ENCODE peak calls at places on chromosomes 3 and 15, in six cellular contexts. G, Z, P, S, E and K are unnamed samples.

GRCh38 chr3:65833761-65834505 is 204.8 kb downstream of the MAGI1 start:
- DNase-seq in E (no peak), P (no peak), S (no peak), Z (no peak), G (no peak), K (no peak)

GRCh38 chr3:30747771-30748281 is 141.4 kb downstream of the TGFBR2 start:
- DNase-seq in E (no peak), P (no peak), S (no peak), Z (no peak), G (peak), K (no peak)

GRCh38 chr15:49223536-49224274 is 53.7 kb downstream of the GALK2 start:
- DNase-seq in G (no peak), Z (no peak), E (no peak), S (no peak), P (no peak), K (no peak)

GRCh38 chr3:150365132-150365604 is 42.9 kb upstream of the TSC22D2 start:
- DNase-seq in S (no peak), P (no peak), Z (no peak), G (no peak), E (no peak), K (no peak)

GRCh38 chr3:11367116-11367781 is 95.1 kb downstream of the ATG7 start:
- DNase-seq in E (no peak), G (no peak), S (peak), P (peak), Z (no peak), K (no peak)

GRCh38 chr15:90099072-90099867 is 3.0 kb downstream of the IDH2 start:
- DNase-seq in E (peak), S (no peak), Z (peak), G (no peak), P (no peak), K (no peak)

GRCh38 chr15:65184305-65184943 is 718 bp downstream of the CLPX start:
- DNase-seq in P (peak), G (peak), E (peak), S (peak), Z (peak), K (no peak)

GRCh38 chr3:15647629-15648167 is 46.2 kb downstream of the BTD start:
- DNase-seq in S (no peak), E (no peak), P (no peak), Z (peak), G (no peak), K (no peak)

GRCh38 chr3:15443826-15444524 is 16.6 kb downstream of the EAF1 start:
- DNase-seq in E (no peak), Z (no peak), S (no peak), G (no peak), P (peak), K (no peak)

GRCh38 chr3:190192807-190193206 is 72.1 kb upstream of the P3H2 start:
- DNase-seq in G (no peak), P (no peak), E (no peak), Z (no peak), S (no peak), K (no peak)

GRCh38 chr3:65883614-65884013 is 155.1 kb downstream of the MAGI1 start:
- DNase-seq in P (no peak), E (no peak), G (no peak), S (no peak), Z (no peak), K (no peak)

GRCh38 chr3:186254676-186255665 is 107.1 kb downstream of the DGKG start:
- DNase-seq in G (no peak), Z (no peak), P (no peak), S (no peak), E (peak), K (no peak)

GRCh38 chr15:28984421-28985375 is 98.9 kb downstream of the APBA2 start:
- DNase-seq in P (no peak), G (peak), E (no peak), Z (peak), S (no peak), K (no peak)

GRCh38 chr3:82133070-82133606 is 371.7 kb upstream of the GBE1 start:
- DNase-seq in Z (peak), S (peak), G (peak), E (peak), P (peak), K (no peak)

GRCh38 chr3:62214850-62215249 is 158.5 kb downstream of the FEZF2 start:
- DNase-seq in S (no peak), G (no peak), E (no peak), P (no peak), Z (no peak), K (no peak)

GRCh38 chr3:36135863-36136262 is 244.4 kb upstream of the STAC start:
- DNase-seq in G (no peak), E (no peak), S (no peak), P (no peak), Z (no peak), K (no peak)

GRCh38 chr3:9316881-9317341 is 45.9 kb upstream of the THUMPD3 start:
- DNase-seq in Z (no peak), G (no peak), E (no peak), P (peak), S (peak), K (no peak)

GRCh38 chr15:52464478-52464877 is 64.2 kb downstream of the MYO5A start:
- DNase-seq in Z (no peak), S (no peak), G (no peak), P (no peak), E (no peak), K (no peak)

GRCh38 chr3:85570819-85571218 is 612.0 kb downstream of the CADM2 start:
- DNase-seq in S (no peak), P (no peak), Z (no peak), E (no peak), G (no peak), K (no peak)

GRCh38 chr15:60363024-60363674 is 34.6 kb downstream of the ANXA2 start:
- DNase-seq in S (no peak), E (no peak), Z (no peak), G (peak), P (no peak), K (no peak)

GRCh38 chr15:81529444-81529950 is 155.5 kb upstream of the TMC3 start:
- DNase-seq in E (no peak), G (no peak), S (no peak), P (no peak), Z (no peak), K (no peak)

GRCh38 chr15:50884583-50884982 is 23.9 kb upstream of the AP4E1 start:
- DNase-seq in P (no peak), E (no peak), Z (no peak), G (no peak), S (no peak), K (no peak)

GRCh38 chr3:157282261-157283191 is 122.6 kb upstream of the CCNL1 start:
- DNase-seq in P (peak), E (no peak), Z (no peak), S (peak), G (no peak), K (peak)

GRCh38 chr15:62850791-62851291 is 191.7 kb upstream of the TPM1 start:
- DNase-seq in S (no peak), G (peak), E (no peak), P (no peak), Z (no peak), K (no peak)

GRCh38 chr3:28467414-28467813 is 118.8 kb upstream of the AZI2 start:
- DNase-seq in E (no peak), G (no peak), P (no peak), Z (no peak), S (no peak), K (no peak)

GRCh38 chr3:101842935-101843330 is 6.4 kb upstream of the NFKBIZ start:
- DNase-seq in S (no peak), G (no peak), Z (no peak), P (no peak), E (no peak), K (no peak)

GRCh38 chr3:136604961-136605360 is 147.2 kb downstream of the STAG1 start:
- DNase-seq in S (no peak), P (no peak), E (no peak), Z (no peak), G (no peak), K (no peak)

GRCh38 chr15:66765478-66766281 is 63.6 kb downstream of the SMAD6 start:
- DNase-seq in G (no peak), P (peak), S (no peak), E (peak), Z (no peak), K (no peak)

GRCh38 chr3:183486472-183486871 is 58.1 kb upstream of the MCF2L2 start:
- DNase-seq in G (no peak), Z (no peak), P (no peak), E (no peak), S (no peak), K (peak)

GRCh38 chr3:9028134-9028533 is 64.9 kb upstream of the RAD18 start:
- DNase-seq in E (no peak), Z (no peak), P (peak), G (no peak), S (peak), K (peak)

GRCh38 chr3:52213005-52213404 is 12.4 kb downstream of the TLR9 start:
- DNase-seq in Z (no peak), S (no peak), E (no peak), G (no peak), P (no peak), K (no peak)

GRCh38 chr3:31918179-31919165 is 62.6 kb downstream of the OSBPL10 start:
- DNase-seq in G (no peak), E (no peak), S (no peak), Z (no peak), P (no peak), K (no peak)

GRCh38 chr15:59999064-59999377 is 5.1 kb upstream of the FOXB1 start:
- DNase-seq in Z (no peak), P (no peak), S (no peak), G (no peak), E (no peak), K (no peak)

GRCh38 chr15:62909257-62909656 is 133.3 kb upstream of the TPM1 start:
- DNase-seq in Z (no peak), S (no peak), E (no peak), P (no peak), G (no peak), K (no peak)

GRCh38 chr15:94470492-94470891 is 239.1 kb downstream of the MCTP2 start:
- DNase-seq in E (no peak), Z (no peak), S (no peak), G (no peak), P (no peak), K (no peak)
- H3K4me3 ChIP-seq in E (no peak), Z (no peak), S (no peak), G (no peak), P (no peak), K (no peak)

GRCh38 chr3:77248420-77248819 is 208.5 kb downstream of the ROBO2 start:
- DNase-seq in G (no peak), E (no peak), P (no peak), S (no peak), Z (no peak), K (no peak)

GRCh38 chr3:77251136-77251535 is 211.2 kb downstream of the ROBO2 start:
- DNase-seq in G (no peak), P (no peak), Z (no peak), E (no peak), S (no peak), K (no peak)

GRCh38 chr3:77247817-77248216 is 207.9 kb downstream of the ROBO2 start:
- DNase-seq in G (no peak), S (no peak), Z (no peak), P (no peak), E (no peak), K (no peak)

GRCh38 chr3:77247063-77247462 is 207.2 kb downstream of the ROBO2 start:
- DNase-seq in G (peak), Z (no peak), P (no peak), S (no peak), E (no peak), K (no peak)
- H3K27ac ChIP-seq in G (peak), Z (no peak), P (no peak), S (no peak), E (no peak), K (no peak)

GRCh38 chr15:41775651-41776050 is 1.4 kb downstream of the MAPKBP1 start:
- DNase-seq in G (no peak), S (no peak), Z (no peak), E (no peak), P (no peak), K (no peak)
- H3K4me3 ChIP-seq in G (peak), S (peak), Z (peak), E (no peak), P (no peak), K (peak)

GRCh38 chr3:108131105-108131794 is 40.4 kb upstream of the CD47 start:
- DNase-seq in E (no peak), G (no peak), Z (no peak), S (no peak), P (no peak), K (no peak)
- H3K27ac ChIP-seq in E (peak), G (no peak), Z (no peak), S (no peak), P (peak), K (no peak)

DNA sequence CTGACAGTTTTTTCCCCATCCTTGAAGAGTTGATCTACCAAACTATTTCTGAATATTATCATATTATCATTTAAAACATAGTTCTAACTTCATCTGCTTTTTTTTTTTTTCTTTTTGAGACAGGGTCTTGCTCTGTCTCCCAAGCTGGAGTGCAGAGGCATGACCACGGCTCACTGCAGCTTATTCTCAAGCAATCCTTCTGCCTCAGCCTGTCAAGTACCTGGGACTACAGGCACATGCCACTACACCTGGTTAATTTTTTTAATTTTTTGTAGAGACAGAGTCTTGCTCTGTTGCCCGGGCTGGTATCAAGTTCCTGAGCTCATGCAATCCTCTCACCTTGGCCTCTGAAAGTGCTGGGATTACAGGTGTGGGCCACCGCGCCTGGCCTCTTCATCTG is 1.3 kb downstream of the EIF2AK4 start:
- DNase-seq in P (no peak), E (no peak), Z (no peak), S (no peak), G (no peak), K (no peak)
- H3K4me3 ChIP-seq in P (no peak), E (no peak), Z (no peak), S (peak), G (peak), K (peak)

DNA sequence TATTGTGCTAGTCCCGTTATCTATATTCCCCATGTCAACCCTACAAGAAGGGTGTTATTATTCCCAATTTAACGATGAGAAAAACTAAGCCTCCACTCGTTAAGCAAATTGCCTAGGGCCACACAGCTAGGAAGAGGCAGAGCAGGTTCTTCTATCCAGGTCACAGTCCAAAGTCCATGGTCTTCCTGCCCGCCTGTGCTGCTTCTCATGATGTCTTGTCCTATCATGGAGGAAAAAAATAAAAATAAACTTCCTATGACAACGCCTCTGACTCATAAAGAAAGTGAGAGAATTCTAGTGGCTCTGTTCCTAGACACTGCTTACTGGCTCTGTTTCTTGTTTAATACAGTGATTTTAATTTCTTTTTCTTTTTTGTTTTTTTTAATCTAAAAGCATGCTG is 9.7 kb downstream of the COL8A1 start:
- DNase-seq in S (no peak), E (no peak), P (no peak), Z (no peak), G (no peak), K (no peak)
- H3K27ac ChIP-seq in S (peak), E (no peak), P (peak), Z (no peak), G (no peak), K (peak)

GRCh38 chr15:41791547-41791937 is 17.3 kb downstream of the MAPKBP1 start:
- DNase-seq in G (no peak), P (no peak), Z (no peak), S (no peak), E (no peak), K (no peak)
- H3K4me3 ChIP-seq in G (no peak), P (no peak), Z (no peak), S (no peak), E (no peak), K (no peak)

GRCh38 chr3:50137567-50137966 is 17.6 kb upstream of the SEMA3F start:
- DNase-seq in G (no peak), S (no peak), P (no peak), E (no peak), Z (no peak), K (no peak)

GRCh38 chr3:50139308-50139707 is 15.8 kb upstream of the SEMA3F start:
- DNase-seq in E (no peak), P (no peak), G (no peak), S (no peak), Z (no peak), K (no peak)

GRCh38 chr3:50134367-50134766 is 20.8 kb upstream of the SEMA3F start:
- DNase-seq in P (no peak), S (no peak), E (no peak), G (no peak), Z (no peak), K (no peak)

GRCh38 chr3:50138266-50139230 is 16.6 kb upstream of the SEMA3F start:
- DNase-seq in G (no peak), Z (no peak), S (no peak), E (no peak), P (no peak), K (no peak)

DNA sequence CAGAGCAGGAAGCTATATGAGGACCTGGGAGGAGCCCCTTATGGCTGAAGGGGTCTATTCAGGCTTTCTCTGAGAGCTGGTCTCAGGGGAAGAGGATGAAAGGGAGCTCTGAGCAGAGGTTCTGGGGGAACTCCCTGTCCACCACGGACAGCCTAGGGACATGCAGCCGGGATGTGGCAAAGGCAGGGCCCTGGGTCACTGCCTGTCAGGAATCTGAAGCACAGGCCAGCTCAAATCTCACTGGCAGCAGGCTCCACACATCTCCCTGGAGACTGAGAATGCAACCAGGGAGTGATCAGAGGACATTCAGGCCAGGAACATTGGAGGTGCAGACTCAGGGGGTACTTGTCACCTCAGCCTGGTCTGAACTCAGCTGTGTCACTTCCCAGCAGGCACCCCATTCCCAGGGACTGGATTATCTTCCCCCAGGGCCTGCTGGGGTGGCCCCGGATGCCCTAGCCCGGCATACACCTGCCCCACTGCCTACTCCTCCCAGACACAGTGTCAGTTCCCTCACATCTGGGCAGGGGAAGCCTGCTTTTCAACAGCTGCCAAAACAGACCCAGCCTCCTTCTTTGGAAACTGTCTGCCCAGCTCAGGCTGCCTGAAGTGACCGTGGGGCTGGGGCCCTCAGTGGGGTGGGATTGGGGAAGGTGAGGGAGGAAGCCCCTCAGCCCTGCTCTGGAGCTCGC is 18.3 kb upstream of the SEMA3F start:
- DNase-seq in G (no peak), S (no peak), E (no peak), Z (no peak), P (no peak), K (no peak)
- H3K27ac ChIP-seq in G (peak), S (no peak), E (no peak), Z (no peak), P (no peak), K (no peak)

DNA sequence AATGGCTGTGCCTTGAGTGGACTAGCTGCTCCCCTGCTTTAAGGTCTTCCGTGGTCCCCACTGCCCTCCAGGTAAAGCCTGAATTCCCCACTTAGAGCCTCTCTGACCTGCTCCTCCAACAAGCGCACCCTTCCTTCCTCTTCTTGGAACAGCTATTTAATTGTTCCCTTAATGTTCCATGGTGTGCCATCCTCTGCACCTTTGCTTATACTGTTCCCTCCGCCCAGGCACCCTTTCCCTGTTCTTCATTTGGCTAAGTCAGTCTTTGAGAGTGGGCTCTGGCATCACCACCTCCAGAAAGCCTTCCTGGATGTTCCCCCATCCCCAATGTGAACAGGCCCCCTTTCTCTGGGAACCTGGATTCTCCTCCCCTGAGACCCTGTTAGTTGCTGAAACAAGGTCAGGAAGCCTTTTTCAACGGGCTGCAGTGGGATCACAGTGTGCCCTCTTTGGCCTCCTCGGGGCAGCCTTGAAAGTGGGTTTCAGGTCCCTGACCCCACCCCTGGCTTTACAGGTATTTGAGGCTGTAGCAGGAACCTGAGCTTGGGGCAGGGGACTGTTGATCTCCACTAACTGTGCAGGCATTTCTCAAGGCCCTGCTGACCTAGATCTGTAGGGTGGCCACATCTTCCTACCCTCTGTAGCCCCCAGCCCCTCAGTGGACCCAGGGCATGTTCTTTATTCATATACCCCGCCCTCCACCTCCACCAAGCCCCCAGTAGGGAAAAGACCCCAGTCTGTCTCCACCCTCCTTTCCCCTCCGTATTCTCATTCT is 5.0 kb downstream of the ISLR start:
- DNase-seq in P (no peak), S (no peak), Z (no peak), E (peak), G (no peak), K (peak)
- H3K4me3 ChIP-seq in P (no peak), S (no peak), Z (no peak), E (no peak), G (no peak), K (no peak)

GRCh38 chr15:57015360-57015759 is 96.9 kb downstream of the TCF12 start:
- DNase-seq in E (no peak), S (no peak), Z (no peak), G (no peak), P (no peak), K (no peak)
- H3K27ac ChIP-seq in E (no peak), S (no peak), Z (no peak), G (no peak), P (no peak), K (no peak)